ENCODE peak calls at places on chromosomes 7 and 10, in eight cellular contexts. W, K, R, G, H, N, L and Z are unnamed samples.

GRCh38 chr10:84084342-84084741 is 55.0 kb upstream of the GHITM start:
- DNase-seq in H (no peak), W (no peak), L (peak), K (no peak), G (no peak), R (no peak), N (no peak), Z (no peak)

GRCh38 chr10:118721005-118721876 is 33.5 kb downstream of the CACUL1 start:
- DNase-seq in G (peak), L (peak), N (no peak), K (peak), R (peak), W (no peak), H (no peak), Z (no peak)

GRCh38 chr7:1919539-1920265 is 249.6 kb downstream of the ELFN1 start:
- DNase-seq in R (no peak), G (peak), H (peak), N (no peak), W (no peak), K (no peak), L (peak), Z (no peak)

GRCh38 chr10:29501692-29502091 is 133.1 kb downstream of the SVIL start:
- DNase-seq in R (no peak), H (no peak), K (no peak), L (peak), G (no peak), N (no peak), W (no peak), Z (no peak)

GRCh38 chr7:100467638-100468373 is 3.7 kb upstream of the SPACDR start:
- DNase-seq in W (no peak), R (no peak), H (no peak), K (no peak), G (peak), L (no peak), N (no peak), Z (no peak)

GRCh38 chr10:133168617-133169031 is 8.6 kb downstream of the KNDC1 start:
- DNase-seq in H (no peak), R (no peak), W (no peak), K (no peak), N (no peak), G (no peak), L (no peak), Z (peak)

GRCh38 chr7:1156782-1157535 is 3.0 kb downstream of the ZFAND2A start:
- DNase-seq in G (peak), L (peak), K (no peak), H (no peak), W (no peak), N (no peak), R (no peak), Z (no peak)

GRCh38 chr7:150971242-150972048 is 6.7 kb downstream of the KCNH2 start:
- DNase-seq in K (no peak), G (no peak), R (no peak), N (no peak), L (no peak), W (no peak), H (peak), Z (no peak)

GRCh38 chr10:17375936-17376584 is 78.3 kb downstream of the ST8SIA6 start:
- DNase-seq in K (no peak), L (peak), G (no peak), R (no peak), W (no peak), N (no peak), H (no peak), Z (no peak)

GRCh38 chr7:142880886-142881505 is 4.5 kb downstream of the TRPV6 start:
- DNase-seq in G (no peak), L (peak), H (peak), N (no peak), W (peak), R (no peak), K (peak), Z (peak)

GRCh38 chr10:25180801-25181200 is 6.0 kb downstream of the GPR158 start:
- DNase-seq in R (no peak), N (no peak), K (no peak), H (no peak), G (no peak), W (no peak), L (no peak), Z (no peak)

GRCh38 chr10:71239131-71239915 is 27.0 kb downstream of the UNC5B start:
- DNase-seq in R (no peak), K (no peak), W (no peak), L (no peak), H (no peak), N (no peak), G (no peak), Z (no peak)

GRCh38 chr7:96219382-96220130 is 102.3 kb downstream of the SLC25A13 start:
- DNase-seq in R (no peak), G (no peak), N (no peak), L (peak), H (no peak), K (no peak), W (no peak), Z (no peak)

GRCh38 chr7:50662059-50662689 is 97.0 kb upstream of the DDC start:
- DNase-seq in R (no peak), G (no peak), K (peak), N (no peak), L (no peak), W (peak), H (peak), Z (no peak)

GRCh38 chr10:12397147-12397896 is 48.0 kb downstream of the CAMK1D start:
- DNase-seq in N (no peak), H (no peak), W (no peak), K (no peak), L (no peak), G (no peak), R (no peak), Z (no peak)

GRCh38 chr10:73577788-73578187 is 13.4 kb downstream of the USP54 start:
- DNase-seq in W (no peak), L (no peak), H (no peak), G (peak), R (no peak), K (no peak), N (no peak), Z (peak)

GRCh38 chr10:80278480-80278879 is 11.0 kb downstream of the MAT1A start:
- DNase-seq in L (no peak), K (no peak), H (no peak), N (no peak), G (no peak), W (no peak), R (no peak), Z (no peak)

GRCh38 chr10:15589109-15589508 is 130.6 kb downstream of the ITGA8 start:
- DNase-seq in N (no peak), G (no peak), W (no peak), R (no peak), L (peak), K (no peak), H (no peak), Z (no peak)

GRCh38 chr7:57412168-57412567 is 37.8 kb upstream of the ZNF716 start:
- DNase-seq in W (no peak), G (no peak), H (no peak), R (no peak), K (no peak), N (no peak), L (no peak), Z (no peak)

GRCh38 chr10:4770766-4771553 is 55.0 kb upstream of the AKR1E2 start:
- DNase-seq in W (no peak), K (no peak), H (no peak), L (peak), G (no peak), R (no peak), N (no peak), Z (no peak)